ENCODE peak calls at places on chromosomes 11 and 22, in seven cellular contexts. One of them, this sample, is unnamed. For H3K36me3 and H3K4me1, the result is how much of the 10 kb centered on the place peaks cover.

GRCh38 chr11:29251738-29252137 is 765.1 kb downstream of the KCNA4 start:
- DNase-seq in lower lobe of right lung: no peak
- DNase-seq in tibial nerve: no peak
- DNase-seq in endothelial cell of umbilical vein: no peak
- DNase-seq in CD8-positive, alpha-beta T cell: no peak
- DNase-seq in transverse colon: no peak
- DNase-seq in CD4-positive, alpha-beta memory T cell: no peak
- DNase-seq in this sample: no peak

GRCh38 chr11:99584822-99585221 is 564.1 kb downstream of the CNTN5 start:
- DNase-seq in lower lobe of right lung: no peak
- DNase-seq in tibial nerve: no peak
- DNase-seq in endothelial cell of umbilical vein: no peak
- DNase-seq in CD8-positive, alpha-beta T cell: no peak
- DNase-seq in transverse colon: no peak
- DNase-seq in CD4-positive, alpha-beta memory T cell: no peak
- DNase-seq in this sample: no peak

GRCh38 chr11:77142091-77142975 is 14.3 kb downstream of the MYO7A start:
- DNase-seq in lower lobe of right lung: peak
- DNase-seq in tibial nerve: no peak
- DNase-seq in endothelial cell of umbilical vein: no peak
- DNase-seq in CD8-positive, alpha-beta T cell: peak
- DNase-seq in transverse colon: no peak
- DNase-seq in CD4-positive, alpha-beta memory T cell: no peak
- DNase-seq in this sample: no peak

GRCh38 chr11:126918556-126918955 is 82.0 kb downstream of the KIRREL3 start:
- DNase-seq in lower lobe of right lung: no peak
- DNase-seq in tibial nerve: no peak
- DNase-seq in endothelial cell of umbilical vein: no peak
- DNase-seq in CD8-positive, alpha-beta T cell: no peak
- DNase-seq in transverse colon: no peak
- DNase-seq in CD4-positive, alpha-beta memory T cell: no peak
- DNase-seq in this sample: no peak

GRCh38 chr11:15127341-15127740 is 12.6 kb downstream of the INSC start:
- DNase-seq in lower lobe of right lung: no peak
- DNase-seq in tibial nerve: no peak
- DNase-seq in endothelial cell of umbilical vein: no peak
- DNase-seq in CD8-positive, alpha-beta T cell: no peak
- DNase-seq in transverse colon: no peak
- DNase-seq in CD4-positive, alpha-beta memory T cell: no peak
- DNase-seq in this sample: no peak

GRCh38 chr11:63666874-63667273 is 4.3 kb downstream of the ATL3 start:
- DNase-seq in lower lobe of right lung: no peak
- DNase-seq in tibial nerve: no peak
- DNase-seq in endothelial cell of umbilical vein: no peak
- DNase-seq in CD8-positive, alpha-beta T cell: no peak
- DNase-seq in transverse colon: no peak
- DNase-seq in CD4-positive, alpha-beta memory T cell: no peak
- DNase-seq in this sample: no peak

GRCh38 chr22:43820671-43821305 is 8.7 kb upstream of the EFCAB6 start:
- DNase-seq in lower lobe of right lung: peak
- DNase-seq in tibial nerve: no peak
- DNase-seq in endothelial cell of umbilical vein: no peak
- DNase-seq in CD8-positive, alpha-beta T cell: no peak
- DNase-seq in transverse colon: no peak
- DNase-seq in CD4-positive, alpha-beta memory T cell: no peak
- DNase-seq in this sample: no peak

GRCh38 chr11:82883853-82884252 is 16.4 kb downstream of the PRCP start:
- DNase-seq in lower lobe of right lung: no peak
- DNase-seq in tibial nerve: no peak
- DNase-seq in endothelial cell of umbilical vein: peak
- DNase-seq in CD8-positive, alpha-beta T cell: no peak
- DNase-seq in transverse colon: no peak
- DNase-seq in CD4-positive, alpha-beta memory T cell: no peak
- DNase-seq in this sample: no peak

GRCh38 chr11:67419330-67420049 is 4.0 kb downstream of the CARNS1 start:
- DNase-seq in lower lobe of right lung: no peak
- DNase-seq in tibial nerve: no peak
- DNase-seq in endothelial cell of umbilical vein: no peak
- DNase-seq in CD8-positive, alpha-beta T cell: no peak
- DNase-seq in transverse colon: no peak
- DNase-seq in CD4-positive, alpha-beta memory T cell: no peak
- DNase-seq in this sample: no peak

GRCh38 chr11:111573821-111574249 is 28.4 kb upstream of the SIK2 start:
- DNase-seq in lower lobe of right lung: no peak
- DNase-seq in tibial nerve: no peak
- DNase-seq in endothelial cell of umbilical vein: no peak
- DNase-seq in CD8-positive, alpha-beta T cell: no peak
- DNase-seq in transverse colon: no peak
- DNase-seq in CD4-positive, alpha-beta memory T cell: no peak
- DNase-seq in this sample: no peak

GRCh38 chr22:27800250-27801131 is 1.1 kb downstream of the MN1 start:
- DNase-seq in lower lobe of right lung: no peak
- DNase-seq in tibial nerve: no peak
- DNase-seq in endothelial cell of umbilical vein: no peak
- DNase-seq in CD8-positive, alpha-beta T cell: no peak
- DNase-seq in transverse colon: no peak
- DNase-seq in CD4-positive, alpha-beta memory T cell: no peak
- DNase-seq in this sample: no peak

GRCh38 chr11:113014262-113014661 is 53.0 kb downstream of the NCAM1 start:
- DNase-seq in lower lobe of right lung: no peak
- DNase-seq in tibial nerve: no peak
- DNase-seq in endothelial cell of umbilical vein: no peak
- DNase-seq in CD8-positive, alpha-beta T cell: no peak
- DNase-seq in transverse colon: no peak
- DNase-seq in CD4-positive, alpha-beta memory T cell: no peak
- DNase-seq in this sample: no peak

GRCh38 chr22:46457502-46458488 is 79.6 kb downstream of the CELSR1 start:
- DNase-seq in lower lobe of right lung: no peak
- DNase-seq in tibial nerve: no peak
- DNase-seq in endothelial cell of umbilical vein: no peak
- DNase-seq in CD8-positive, alpha-beta T cell: no peak
- DNase-seq in transverse colon: no peak
- DNase-seq in CD4-positive, alpha-beta memory T cell: no peak
- DNase-seq in this sample: no peak

GRCh38 chr11:111347723-111348115 is 31.4 kb downstream of the POU2AF1 start:
- DNase-seq in lower lobe of right lung: no peak
- DNase-seq in tibial nerve: no peak
- DNase-seq in endothelial cell of umbilical vein: no peak
- DNase-seq in CD8-positive, alpha-beta T cell: no peak
- DNase-seq in transverse colon: no peak
- DNase-seq in CD4-positive, alpha-beta memory T cell: no peak
- DNase-seq in this sample: no peak

GRCh38 chr11:32418836-32419235 is 16.5 kb downstream of the WT1 start:
- DNase-seq in lower lobe of right lung: no peak
- DNase-seq in tibial nerve: no peak
- DNase-seq in endothelial cell of umbilical vein: no peak
- DNase-seq in CD8-positive, alpha-beta T cell: no peak
- DNase-seq in transverse colon: no peak
- DNase-seq in CD4-positive, alpha-beta memory T cell: no peak
- DNase-seq in this sample: no peak

GRCh38 chr11:69076129-69076791 is 27.5 kb downstream of the TPCN2 start:
- DNase-seq in lower lobe of right lung: no peak
- DNase-seq in tibial nerve: no peak
- DNase-seq in endothelial cell of umbilical vein: no peak
- DNase-seq in CD8-positive, alpha-beta T cell: no peak
- DNase-seq in transverse colon: no peak
- DNase-seq in CD4-positive, alpha-beta memory T cell: no peak
- DNase-seq in this sample: no peak

GRCh38 chr11:9972917-9973504 is 309.1 kb downstream of the SWAP70 start:
- DNase-seq in lower lobe of right lung: no peak
- DNase-seq in tibial nerve: peak
- DNase-seq in endothelial cell of umbilical vein: peak
- DNase-seq in CD8-positive, alpha-beta T cell: no peak
- DNase-seq in transverse colon: no peak
- DNase-seq in CD4-positive, alpha-beta memory T cell: peak
- DNase-seq in this sample: no peak

GRCh38 chr11:11909727-11910126 is 68.0 kb downstream of the USP47 start:
- DNase-seq in lower lobe of right lung: no peak
- DNase-seq in tibial nerve: no peak
- DNase-seq in endothelial cell of umbilical vein: no peak
- DNase-seq in CD8-positive, alpha-beta T cell: no peak
- DNase-seq in transverse colon: no peak
- DNase-seq in CD4-positive, alpha-beta memory T cell: no peak
- DNase-seq in this sample: no peak

GRCh38 chr22:44404341-44405020 is 91.7 kb upstream of the SHISAL1 start:
- DNase-seq in lower lobe of right lung: no peak
- DNase-seq in tibial nerve: no peak
- DNase-seq in endothelial cell of umbilical vein: no peak
- DNase-seq in CD8-positive, alpha-beta T cell: no peak
- DNase-seq in transverse colon: no peak
- DNase-seq in CD4-positive, alpha-beta memory T cell: no peak
- DNase-seq in this sample: no peak

GRCh38 chr22:30485362-30485988 is 13.7 kb upstream of the SEC14L3 start:
- DNase-seq in lower lobe of right lung: peak
- DNase-seq in tibial nerve: peak
- DNase-seq in endothelial cell of umbilical vein: peak
- DNase-seq in CD8-positive, alpha-beta T cell: peak
- DNase-seq in transverse colon: peak
- DNase-seq in CD4-positive, alpha-beta memory T cell: peak
- DNase-seq in this sample: peak

GRCh38 chr22:37411655-37412054 is 15.6 kb downstream of the ELFN2 start:
- DNase-seq in lower lobe of right lung: no peak
- DNase-seq in tibial nerve: no peak
- DNase-seq in endothelial cell of umbilical vein: no peak
- DNase-seq in CD8-positive, alpha-beta T cell: no peak
- DNase-seq in transverse colon: no peak
- DNase-seq in CD4-positive, alpha-beta memory T cell: no peak
- DNase-seq in this sample: no peak

GRCh38 chr11:67303989-67304411 is 670 bp downstream of the SSH3 start:
- DNase-seq in lower lobe of right lung: peak
- DNase-seq in tibial nerve: no peak
- DNase-seq in endothelial cell of umbilical vein: no peak
- DNase-seq in CD8-positive, alpha-beta T cell: no peak
- DNase-seq in transverse colon: peak
- DNase-seq in CD4-positive, alpha-beta memory T cell: peak
- DNase-seq in this sample: peak

GRCh38 chr11:70577258-70577603 is 178.9 kb downstream of the CTTN start:
- DNase-seq in lower lobe of right lung: no peak
- DNase-seq in tibial nerve: no peak
- DNase-seq in endothelial cell of umbilical vein: no peak
- DNase-seq in CD8-positive, alpha-beta T cell: no peak
- DNase-seq in transverse colon: no peak
- DNase-seq in CD4-positive, alpha-beta memory T cell: no peak
- DNase-seq in this sample: no peak

GRCh38 chr22:19666663-19667593 is 47.4 kb upstream of the SEPTIN5 start:
- DNase-seq in lower lobe of right lung: no peak
- DNase-seq in tibial nerve: no peak
- DNase-seq in endothelial cell of umbilical vein: peak
- DNase-seq in CD8-positive, alpha-beta T cell: no peak
- DNase-seq in transverse colon: no peak
- DNase-seq in CD4-positive, alpha-beta memory T cell: no peak
- DNase-seq in this sample: no peak

GRCh38 chr11:122153746-122154145 is 37.7 kb upstream of the BLID start:
- DNase-seq in lower lobe of right lung: no peak
- DNase-seq in tibial nerve: no peak
- DNase-seq in endothelial cell of umbilical vein: peak
- DNase-seq in CD8-positive, alpha-beta T cell: no peak
- DNase-seq in transverse colon: no peak
- DNase-seq in CD4-positive, alpha-beta memory T cell: no peak
- DNase-seq in this sample: no peak

GRCh38 chr11:31958086-31958735 is 132.7 kb upstream of the RCN1 start:
- DNase-seq in lower lobe of right lung: peak
- DNase-seq in tibial nerve: peak
- DNase-seq in endothelial cell of umbilical vein: peak
- DNase-seq in CD8-positive, alpha-beta T cell: peak
- DNase-seq in transverse colon: peak
- DNase-seq in CD4-positive, alpha-beta memory T cell: peak
- DNase-seq in this sample: peak

GRCh38 chr22:44532466-44533025 is 34.5 kb upstream of the RTL6 start:
- DNase-seq in lower lobe of right lung: no peak
- DNase-seq in tibial nerve: no peak
- DNase-seq in endothelial cell of umbilical vein: no peak
- DNase-seq in CD8-positive, alpha-beta T cell: no peak
- DNase-seq in transverse colon: no peak
- DNase-seq in CD4-positive, alpha-beta memory T cell: no peak
- DNase-seq in this sample: no peak

GRCh38 chr11:61004037-61004641 is 32.7 kb downstream of the CD6 start:
- DNase-seq in lower lobe of right lung: no peak
- DNase-seq in tibial nerve: no peak
- DNase-seq in endothelial cell of umbilical vein: no peak
- DNase-seq in CD8-positive, alpha-beta T cell: no peak
- DNase-seq in transverse colon: no peak
- DNase-seq in CD4-positive, alpha-beta memory T cell: no peak
- DNase-seq in this sample: no peak

GRCh38 chr11:134224710-134225662 is 515 bp downstream of the VPS26B start:
- DNase-seq in lower lobe of right lung: peak
- DNase-seq in tibial nerve: no peak
- DNase-seq in endothelial cell of umbilical vein: peak
- DNase-seq in CD8-positive, alpha-beta T cell: peak
- DNase-seq in transverse colon: peak
- DNase-seq in CD4-positive, alpha-beta memory T cell: peak
- DNase-seq in this sample: peak

GRCh38 chr11:17846852-17847453 is 112.4 kb downstream of the KCNC1 start:
- DNase-seq in lower lobe of right lung: no peak
- DNase-seq in tibial nerve: no peak
- DNase-seq in endothelial cell of umbilical vein: no peak
- DNase-seq in CD8-positive, alpha-beta T cell: no peak
- DNase-seq in transverse colon: no peak
- DNase-seq in CD4-positive, alpha-beta memory T cell: no peak
- DNase-seq in this sample: no peak

GRCh38 chr11:120455487-120455886 is 56.1 kb upstream of the GRIK4 start:
- DNase-seq in lower lobe of right lung: no peak
- DNase-seq in tibial nerve: no peak
- DNase-seq in endothelial cell of umbilical vein: no peak
- DNase-seq in CD8-positive, alpha-beta T cell: no peak
- DNase-seq in transverse colon: no peak
- DNase-seq in CD4-positive, alpha-beta memory T cell: no peak
- DNase-seq in this sample: no peak
- H3K36me3 ChIP-seq in lower lobe of right lung: half or more
- H3K36me3 ChIP-seq in tibial nerve: under half
- H3K36me3 ChIP-seq in endothelial cell of umbilical vein: under half
- H3K36me3 ChIP-seq in CD8-positive, alpha-beta T cell: under half
- H3K36me3 ChIP-seq in transverse colon: under half
- H3K36me3 ChIP-seq in CD4-positive, alpha-beta memory T cell: under half
- H3K36me3 ChIP-seq in this sample: under half

GRCh38 chr22:31736458-31736857 is 13.5 kb downstream of the PRR14L start:
- DNase-seq in lower lobe of right lung: no peak
- DNase-seq in tibial nerve: no peak
- DNase-seq in endothelial cell of umbilical vein: no peak
- DNase-seq in CD8-positive, alpha-beta T cell: no peak
- DNase-seq in transverse colon: no peak
- DNase-seq in CD4-positive, alpha-beta memory T cell: no peak
- DNase-seq in this sample: no peak
- H3K4me1 ChIP-seq in lower lobe of right lung: under half
- H3K4me1 ChIP-seq in tibial nerve: under half
- H3K4me1 ChIP-seq in endothelial cell of umbilical vein: under half
- H3K4me1 ChIP-seq in CD8-positive, alpha-beta T cell: under half
- H3K4me1 ChIP-seq in transverse colon: under half
- H3K4me1 ChIP-seq in CD4-positive, alpha-beta memory T cell: under half
- H3K4me1 ChIP-seq in this sample: under half

GRCh38 chr11:107840120-107840479 is 18.5 kb downstream of the SLC35F2 start:
- DNase-seq in lower lobe of right lung: no peak
- DNase-seq in tibial nerve: peak
- DNase-seq in endothelial cell of umbilical vein: no peak
- DNase-seq in CD8-positive, alpha-beta T cell: no peak
- DNase-seq in transverse colon: peak
- DNase-seq in CD4-positive, alpha-beta memory T cell: no peak
- DNase-seq in this sample: no peak
- H3K4me3 ChIP-seq in lower lobe of right lung: no peak
- H3K4me3 ChIP-seq in tibial nerve: no peak
- H3K4me3 ChIP-seq in endothelial cell of umbilical vein: peak
- H3K4me3 ChIP-seq in CD8-positive, alpha-beta T cell: no peak
- H3K4me3 ChIP-seq in transverse colon: peak
- H3K4me3 ChIP-seq in CD4-positive, alpha-beta memory T cell: peak
- H3K4me3 ChIP-seq in this sample: no peak

GRCh38 chr11:129865701-129866100 is 29.7 kb downstream of the NFRKB start:
- DNase-seq in lower lobe of right lung: no peak
- DNase-seq in tibial nerve: no peak
- DNase-seq in endothelial cell of umbilical vein: no peak
- DNase-seq in CD8-positive, alpha-beta T cell: no peak
- DNase-seq in transverse colon: no peak
- DNase-seq in CD4-positive, alpha-beta memory T cell: peak
- DNase-seq in this sample: no peak
- H3K36me3 ChIP-seq in lower lobe of right lung: half or more
- H3K36me3 ChIP-seq in tibial nerve: under half
- H3K36me3 ChIP-seq in endothelial cell of umbilical vein: under half
- H3K36me3 ChIP-seq in CD8-positive, alpha-beta T cell: under half
- H3K36me3 ChIP-seq in transverse colon: under half
- H3K36me3 ChIP-seq in CD4-positive, alpha-beta memory T cell: under half
- H3K36me3 ChIP-seq in this sample: half or more